ENCODE peak calls at places on chromosomes 12 and 14, in nine cellular contexts. J is cardiac muscle cell, I is left ventricle myocardium inferior, X is ELR, R is AG10803, Y is WTC11, V is SHP77, F is NCI-H1092 treated with DMSO at 0.1 percent for 48 hours, P is NCI-H2081. L is an unnamed sample.

GRCh38 chr14:91369628-91370445 is 47.8 kb downstream of the CCDC88C start:
- DNase-seq in J (no peak), I (no peak), X (no peak), R (no peak), Y (no peak), V (peak; percentile 49), F (peak; percentile 81), P (peak; percentile 64), L (no peak)

GRCh38 chr12:104865080-104865479 is 93.0 kb downstream of the SLC41A2 start:
- DNase-seq in J (no peak), I (no peak), X (no peak), R (no peak), Y (no peak), V (no peak), F (no peak), P (no peak), L (no peak)

GRCh38 chr12:131542351-131542750 is 168.5 kb upstream of the SFSWAP start:
- DNase-seq in J (no peak), I (no peak), X (no peak), R (no peak), Y (no peak), V (no peak), F (no peak), P (no peak), L (no peak)

GRCh38 chr14:89672636-89673279 is 255.7 kb upstream of the FOXN3 start:
- DNase-seq in J (peak; percentile 63), I (peak; percentile 22), X (no peak), R (no peak), Y (no peak), V (no peak), F (no peak), P (no peak), L (peak; percentile 63)

GRCh38 chr12:45377815-45378214 is 161.9 kb downstream of the ANO6 start:
- DNase-seq in J (no peak), I (no peak), X (peak; percentile 36), R (no peak), Y (no peak), V (no peak), F (no peak), P (no peak), L (no peak)

GRCh38 chr12:105235299-105235746 is 651 bp downstream of the APPL2 start:
- DNase-seq in J (no peak), I (no peak), X (peak; percentile 59), R (no peak), Y (no peak), V (peak; percentile 14), F (peak; percentile 55), P (peak; percentile 33), L (no peak)

GRCh38 chr14:69625299-69626131 is 14.1 kb downstream of the SUSD6 start:
- DNase-seq in J (peak; percentile 59), I (peak; percentile 72), X (peak; percentile 53), R (peak; percentile 20), Y (no peak), V (no peak), F (no peak), P (no peak), L (no peak)

GRCh38 chr12:124654666-124655316 is 87.4 kb upstream of the NCOR2 start:
- DNase-seq in J (no peak), I (peak; percentile 80), X (no peak), R (no peak), Y (no peak), V (peak; percentile 73), F (peak; percentile 92), P (no peak), L (no peak)

GRCh38 chr12:100733817-100734593 is 60.6 kb upstream of the ANO4 start:
- DNase-seq in J (peak; percentile 63), I (no peak), X (peak; percentile 73), R (peak; percentile 47), Y (no peak), V (peak; percentile 45), F (peak; percentile 21), P (peak; percentile 54), L (no peak)

GRCh38 chr12:41205070-41205715 is 17.1 kb downstream of the PDZRN4 start:
- DNase-seq in J (peak; percentile 2), I (no peak), X (no peak), R (no peak), Y (no peak), V (no peak), F (no peak), P (no peak), L (no peak)

GRCh38 chr14:76924363-76925151 is 98.3 kb downstream of the LRRC74A start:
- DNase-seq in J (no peak), I (no peak), X (no peak), R (no peak), Y (peak; percentile 86), V (peak; percentile 75), F (peak; percentile 97), P (peak; percentile 77), L (no peak)

GRCh38 chr12:28795306-28795705 is 353.8 kb upstream of the FAR2 start:
- DNase-seq in J (no peak), I (no peak), X (no peak), R (peak; percentile 7), Y (no peak), V (no peak), F (no peak), P (no peak), L (peak; percentile 15)

GRCh38 chr12:15220961-15221885 is at the start of gene RERG:
- DNase-seq in J (peak; percentile 87), I (peak; percentile 80), X (peak; percentile 70), R (peak; percentile 55), Y (peak; percentile 89), V (peak; percentile 33), F (peak; percentile 80), P (peak; percentile 32), L (peak; percentile 59)

GRCh38 chr12:82896979-82897378 is 210.3 kb downstream of the TMTC2 start:
- DNase-seq in J (peak; percentile 37), I (no peak), X (no peak), R (no peak), Y (no peak), V (no peak), F (no peak), P (no peak), L (peak; percentile 61)

GRCh38 chr14:89600950-89601826 is 184.2 kb upstream of the FOXN3 start:
- DNase-seq in J (peak; percentile 62), I (no peak), X (peak; percentile 16), R (peak; percentile 56), Y (no peak), V (no peak), F (no peak), P (no peak), L (no peak)

GRCh38 chr12:2268478-2269286 is 215.9 kb downstream of the CACNA1C start:
- DNase-seq in J (peak; percentile 77), I (no peak), X (peak; percentile 96), R (peak; percentile 95), Y (no peak), V (no peak), F (no peak), P (no peak), L (peak; percentile 98)

GRCh38 chr14:33103489-33103888 is 164.8 kb downstream of the NPAS3 start:
- DNase-seq in J (no peak), I (no peak), X (no peak), R (no peak), Y (no peak), V (no peak), F (no peak), P (no peak), L (no peak)

GRCh38 chr14:69398818-69399210 is 322 bp downstream of the SLC39A9 start:
- DNase-seq in J (no peak), I (no peak), X (no peak), R (no peak), Y (no peak), V (no peak), F (no peak), P (no peak), L (no peak)

GRCh38 chr12:115230576-115230975 is 546.6 kb upstream of the TBX3 start:
- DNase-seq in J (no peak), I (no peak), X (no peak), R (no peak), Y (no peak), V (no peak), F (no peak), P (no peak), L (no peak)

GRCh38 chr12:14691560-14691959 is 4.8 kb downstream of the GUCY2C start:
- DNase-seq in J (no peak), I (peak; percentile 42), X (no peak), R (no peak), Y (no peak), V (no peak), F (peak; percentile 51), P (no peak), L (no peak)

GRCh38 chr14:105398726-105399440 is 545 bp downstream of the TEX22 start:
- DNase-seq in J (no peak), I (no peak), X (peak; percentile 39), R (peak; percentile 22), Y (no peak), V (peak; percentile 34), F (peak; percentile 60), P (peak; percentile 69), L (peak; percentile 51)

GRCh38 chr12:99439399-99439798 is 208.2 kb upstream of the GARIN6 start:
- DNase-seq in J (no peak), I (no peak), X (no peak), R (no peak), Y (no peak), V (no peak), F (no peak), P (no peak), L (no peak)

GRCh38 chr12:90679674-90680073 is 275.3 kb downstream of the CCER1 start:
- DNase-seq in J (no peak), I (no peak), X (no peak), R (no peak), Y (no peak), V (no peak), F (no peak), P (no peak), L (no peak)

GRCh38 chr14:64746298-64747250 is 42.4 kb downstream of the PLEKHG3 start:
- DNase-seq in J (peak; percentile 22), I (no peak), X (no peak), R (peak; percentile 30), Y (no peak), V (no peak), F (no peak), P (no peak), L (no peak)

GRCh38 chr14:63383776-63384367 is 65.1 kb upstream of the GPHB5 start:
- DNase-seq in J (no peak), I (no peak), X (no peak), R (no peak), Y (no peak), V (no peak), F (no peak), P (no peak), L (no peak)

GRCh38 chr12:95282266-95282665 is 64.7 kb downstream of the VEZT start:
- DNase-seq in J (peak; percentile 29), I (no peak), X (no peak), R (no peak), Y (no peak), V (no peak), F (no peak), P (no peak), L (no peak)

L was measured in NCI-H226.